ENCODE peak calls at places on chromosomes 2 and 18, in eight cellular contexts. K is T-helper 1 cell; J is fibroblast of mammary gland; S is fibroblast of pulmonary artery; Q is iPS DF 6.9; E is activated effector memory CD4-positive, alpha-beta T cell treated with anti-CD3 and anti-CD28 coated beads, Interleukin-2, amount 50 U/mL, for 16 hours; M is GDM1; L is HuH-7.5. U is an unnamed sample.

GRCh38 chr2:216692636-216693413 is 2.5 kb downstream of the IGFBP5 start:
- DNase-seq in M (no peak), E (peak), Q (no peak), J (no peak), L (peak), S (peak), K (no peak), U (peak)

GRCh38 chr2:96091141-96091710 is 25.1 kb downstream of the ADRA2B start:
- DNase-seq in J (no peak), K (no peak), S (no peak), Q (no peak), E (peak), M (no peak), L (no peak), U (no peak)

GRCh38 chr18:77101410-77102245 is 31.0 kb downstream of the MBP start:
- DNase-seq in M (peak), E (peak), Q (no peak), S (peak), J (peak), K (no peak), L (no peak), U (peak)

GRCh38 chr2:38106420-38107182 is 30.6 kb upstream of the CYP1B1 start:
- DNase-seq in K (no peak), S (peak), M (no peak), E (no peak), L (no peak), Q (no peak), J (peak), U (no peak)

GRCh38 chr2:188388831-188389230 is 97.2 kb downstream of the GULP1 start:
- DNase-seq in L (no peak), M (no peak), S (no peak), Q (no peak), K (no peak), E (no peak), J (no peak), U (no peak)

GRCh38 chr18:73827801-73828200 is 319.8 kb downstream of the FBXO15 start:
- DNase-seq in M (no peak), E (no peak), S (no peak), J (no peak), Q (no peak), K (no peak), L (no peak), U (no peak)

GRCh38 chr2:240299710-240300068 is 135.8 kb upstream of the GPC1 start:
- DNase-seq in Q (no peak), L (no peak), E (peak), M (no peak), J (no peak), S (no peak), K (no peak), U (no peak)

GRCh38 chr2:28316546-28317335 is 75.9 kb upstream of the FOSL2 start:
- DNase-seq in K (no peak), E (no peak), J (no peak), L (no peak), M (no peak), S (no peak), Q (no peak), U (no peak)

GRCh38 chr2:109046925-109047508 is 58.0 kb upstream of the EDAR start:
- DNase-seq in M (no peak), L (no peak), S (no peak), K (no peak), Q (no peak), J (no peak), E (no peak), U (no peak)

GRCh38 chr2:231360401-231360800 is 35.1 kb upstream of the B3GNT7 start:
- DNase-seq in J (no peak), K (no peak), S (no peak), Q (no peak), M (no peak), L (no peak), E (peak), U (no peak)

GRCh38 chr18:6683112-6683876 is 46.2 kb upstream of the ARHGAP28 start:
- DNase-seq in E (no peak), M (no peak), Q (no peak), L (no peak), S (no peak), K (no peak), J (no peak), U (no peak)

GRCh38 chr18:1357724-1358123 is 453.1 kb downstream of the ADCYAP1 start:
- DNase-seq in M (no peak), E (no peak), J (no peak), S (no peak), L (no peak), Q (no peak), K (no peak), U (no peak)

GRCh38 chr2:86396304-86396785 is 44.8 kb upstream of the KDM3A start:
- DNase-seq in Q (no peak), S (peak), J (peak), L (peak), M (peak), E (no peak), K (no peak), U (no peak)

GRCh38 chr2:236717719-236718118 is 148.1 kb downstream of the ACKR3 start:
- DNase-seq in J (no peak), Q (no peak), S (no peak), E (no peak), L (no peak), K (no peak), M (no peak), U (no peak)

GRCh38 chr18:28108801-28109200 is 68.1 kb downstream of the CDH2 start:
- DNase-seq in Q (no peak), L (no peak), E (no peak), K (no peak), S (peak), J (peak), M (no peak), U (no peak)

GRCh38 chr2:147008481-147008880 is 836.3 kb upstream of the ACVR2A start:
- DNase-seq in K (no peak), Q (no peak), S (no peak), J (peak), L (no peak), E (no peak), M (no peak), U (no peak)

GRCh38 chr2:157251932-157252331 is 5.6 kb upstream of the GALNT5 start:
- DNase-seq in E (no peak), Q (no peak), J (no peak), S (no peak), L (no peak), M (no peak), K (no peak), U (no peak)

GRCh38 chr2:37652199-37652640 is 19.2 kb downstream of the CDC42EP3 start:
- DNase-seq in L (no peak), K (no peak), M (no peak), E (no peak), S (peak), J (peak), Q (no peak), U (no peak)

GRCh38 chr2:231181848-231182247 is 16.6 kb upstream of the ARMC9 start:
- DNase-seq in M (peak), L (no peak), Q (no peak), K (no peak), S (peak), E (no peak), J (peak), U (no peak)

GRCh38 chr18:10365021-10365420 is 89.4 kb upstream of the APCDD1 start:
- DNase-seq in E (no peak), K (no peak), J (no peak), Q (no peak), L (no peak), M (no peak), S (no peak), U (no peak)

GRCh38 chr2:1866402-1867091 is 122.2 kb upstream of the PXDN start:
- DNase-seq in M (no peak), E (no peak), J (no peak), L (no peak), K (no peak), Q (no peak), S (no peak), U (no peak)

GRCh38 chr18:78232196-78232595 is 747.4 kb upstream of the SALL3 start:
- DNase-seq in M (no peak), J (no peak), Q (no peak), K (no peak), L (no peak), E (no peak), S (no peak), U (no peak)

GRCh38 chr2:96345403-96345802 is 9.8 kb downstream of the NCAPH start:
- DNase-seq in L (no peak), J (no peak), E (no peak), M (no peak), Q (no peak), S (no peak), K (no peak), U (no peak)

GRCh38 chr18:13514558-13514957 is 211.8 kb downstream of the FAM210A start:
- DNase-seq in L (no peak), J (no peak), S (no peak), M (no peak), Q (no peak), E (no peak), K (no peak), U (no peak)

GRCh38 chr2:168809537-168809936 is 7.1 kb downstream of the NOSTRIN start:
- DNase-seq in Q (no peak), J (no peak), M (no peak), K (no peak), S (no peak), E (no peak), L (no peak), U (no peak)

GRCh38 chr2:238127165-238128060 is 11.1 kb upstream of the KLHL30 start:
- DNase-seq in K (peak), J (peak), S (peak), E (no peak), L (peak), Q (no peak), M (no peak), U (no peak)

GRCh38 chr2:109612991-109613921 is 510 bp downstream of the SEPTIN10 start:
- DNase-seq in K (no peak), M (no peak), L (peak), E (no peak), J (peak), S (peak), Q (no peak), U (no peak)

GRCh38 chr2:20139828-20140227 is 85.1 kb downstream of the SDC1 start:
- DNase-seq in S (no peak), K (no peak), E (no peak), M (no peak), Q (no peak), J (no peak), L (no peak), U (no peak)

GRCh38 chr2:229196448-229196847 is 74.6 kb downstream of the PID1 start:
- DNase-seq in S (no peak), M (no peak), Q (no peak), L (no peak), J (no peak), K (no peak), E (no peak), U (no peak)

GRCh38 chr2:7691961-7692656 is 774.9 kb downstream of the RNF144A start:
- DNase-seq in J (peak), K (no peak), S (no peak), Q (no peak), M (no peak), E (no peak), L (no peak), U (no peak)

U was measured in NK-92 treated with Interleukin-12 subunit alpha and Interleukin-12 subunit beta, amount 100 ng/mL, for 24 hours.